ENCODE peak calls at places on chromosomes 6 and 20, in four cellular contexts. One of them, this sample, is unnamed. For H3K4me1 and H3K9me3, the result is how much of the 10 kb centered on the place peaks cover.

GRCh38 chr20:39338977-39339376 is 376.8 kb downstream of the DHX35 start:
- DNase-seq in ovary: no peak
- DNase-seq in psoas muscle: no peak
- DNase-seq in mucosa of descending colon: no peak
- DNase-seq in this sample: no peak

GRCh38 chr6:111743859-111744692 is 129.2 kb downstream of the FYN start:
- DNase-seq in ovary: no peak
- DNase-seq in psoas muscle: no peak
- DNase-seq in mucosa of descending colon: no peak
- DNase-seq in this sample: no peak

GRCh38 chr20:50731930-50732690 is 730 bp downstream of the PARD6B start:
- DNase-seq in ovary: peak
- DNase-seq in psoas muscle: no peak
- DNase-seq in mucosa of descending colon: no peak
- DNase-seq in this sample: peak

GRCh38 chr6:94254689-94255088 is 835.3 kb upstream of the EPHA7 start:
- DNase-seq in ovary: no peak
- DNase-seq in psoas muscle: no peak
- DNase-seq in mucosa of descending colon: no peak
- DNase-seq in this sample: no peak

GRCh38 chr6:128519132-128519930 is 1.1 kb downstream of the PTPRK start:
- DNase-seq in ovary: peak
- DNase-seq in psoas muscle: peak
- DNase-seq in mucosa of descending colon: peak
- DNase-seq in this sample: peak

GRCh38 chr6:113854531-113855499 is 2.3 kb upstream of the MARCKS start:
- DNase-seq in ovary: peak
- DNase-seq in psoas muscle: peak
- DNase-seq in mucosa of descending colon: peak
- DNase-seq in this sample: peak

GRCh38 chr6:32148722-32149576 is 2.8 kb downstream of the PRRT1 start:
- DNase-seq in ovary: peak
- DNase-seq in psoas muscle: peak
- DNase-seq in mucosa of descending colon: peak
- DNase-seq in this sample: no peak

GRCh38 chr6:157380458-157380778 is 572 bp upstream of the ZDHHC14 start:
- DNase-seq in ovary: no peak
- DNase-seq in psoas muscle: no peak
- DNase-seq in mucosa of descending colon: no peak
- DNase-seq in this sample: peak

GRCh38 chr6:26349964-26350857 is 14.8 kb upstream of the BTN3A2 start:
- DNase-seq in ovary: peak
- DNase-seq in psoas muscle: no peak
- DNase-seq in mucosa of descending colon: no peak
- DNase-seq in this sample: no peak

GRCh38 chr20:52812231-52812847 is 159.8 kb upstream of the TSHZ2 start:
- DNase-seq in ovary: no peak
- DNase-seq in psoas muscle: no peak
- DNase-seq in mucosa of descending colon: no peak
- DNase-seq in this sample: no peak

GRCh38 chr6:31908791-31909190 is 6.9 kb upstream of the ZBTB12 start:
- DNase-seq in ovary: no peak
- DNase-seq in psoas muscle: no peak
- DNase-seq in mucosa of descending colon: no peak
- DNase-seq in this sample: no peak

GRCh38 chr6:105807905-105808304 is 278.2 kb upstream of the PRDM1 start:
- DNase-seq in ovary: no peak
- DNase-seq in psoas muscle: no peak
- DNase-seq in mucosa of descending colon: no peak
- DNase-seq in this sample: no peak

GRCh38 chr20:58753267-58753928 is 60.8 kb downstream of the NPEPL1 start:
- DNase-seq in ovary: no peak
- DNase-seq in psoas muscle: no peak
- DNase-seq in mucosa of descending colon: no peak
- DNase-seq in this sample: no peak

GRCh38 chr20:34938466-34939163 is 17.0 kb downstream of the GSS start:
- DNase-seq in ovary: peak
- DNase-seq in psoas muscle: peak
- DNase-seq in mucosa of descending colon: peak
- DNase-seq in this sample: peak

GRCh38 chr6:132650413-132650812 is 8.6 kb downstream of the TAAR1 start:
- DNase-seq in ovary: no peak
- DNase-seq in psoas muscle: no peak
- DNase-seq in mucosa of descending colon: no peak
- DNase-seq in this sample: no peak

GRCh38 chr6:88059221-88059620 is 11.6 kb downstream of the SPACA1 start:
- DNase-seq in ovary: no peak
- DNase-seq in psoas muscle: no peak
- DNase-seq in mucosa of descending colon: no peak
- DNase-seq in this sample: no peak

GRCh38 chr20:19828233-19828632 is 70.2 kb downstream of the RIN2 start:
- DNase-seq in ovary: no peak
- DNase-seq in psoas muscle: no peak
- DNase-seq in mucosa of descending colon: no peak
- DNase-seq in this sample: no peak

GRCh38 chr6:169837529-169838250 is 86.3 kb downstream of the ERMARD start:
- DNase-seq in ovary: no peak
- DNase-seq in psoas muscle: no peak
- DNase-seq in mucosa of descending colon: no peak
- DNase-seq in this sample: no peak

GRCh38 chr6:143741480-143741879 is 63.7 kb downstream of the PHACTR2 start:
- DNase-seq in ovary: no peak
- DNase-seq in psoas muscle: no peak
- DNase-seq in mucosa of descending colon: no peak
- DNase-seq in this sample: no peak

GRCh38 chr20:60964911-60965310 is 287.1 kb upstream of the CDH4 start:
- DNase-seq in ovary: no peak
- DNase-seq in psoas muscle: no peak
- DNase-seq in mucosa of descending colon: no peak
- DNase-seq in this sample: peak

DNA sequence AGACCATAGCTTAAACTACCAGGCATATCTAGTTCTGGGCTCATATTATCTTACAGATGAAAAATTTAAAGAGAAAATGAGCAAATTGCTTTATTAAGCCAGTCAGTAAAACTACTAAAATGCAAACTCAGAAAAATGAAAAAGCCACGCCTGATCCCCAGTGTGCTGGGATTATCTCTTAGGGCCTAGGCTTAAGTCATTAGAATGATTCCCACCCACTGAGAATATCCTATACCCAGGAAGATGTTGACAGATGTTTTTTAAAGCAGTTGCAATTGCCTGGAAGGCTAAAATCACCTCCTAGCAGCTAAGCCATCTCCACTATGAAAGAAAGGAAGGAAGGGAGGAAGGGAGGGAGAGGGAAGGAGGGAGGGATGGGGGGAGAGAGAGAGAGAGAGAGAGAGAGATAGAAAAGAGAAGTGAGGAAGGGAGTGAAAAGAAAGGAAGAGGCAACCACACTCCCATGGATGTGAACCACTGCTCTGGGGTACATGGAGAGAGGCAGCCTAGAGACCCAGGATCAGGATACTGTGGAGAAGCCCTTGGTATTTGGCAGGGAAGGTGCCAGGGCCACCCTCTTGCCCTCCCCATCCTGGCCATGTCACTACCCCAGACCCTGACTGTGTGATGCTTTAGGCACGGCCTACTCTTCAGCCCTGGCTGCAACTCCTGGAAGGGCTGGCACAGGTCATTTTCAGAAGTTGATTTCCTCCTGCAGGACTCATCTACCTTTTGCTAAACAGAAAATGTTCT is 21.9 kb downstream of the NEDD9 start:
- DNase-seq in ovary: no peak
- DNase-seq in psoas muscle: no peak
- DNase-seq in mucosa of descending colon: no peak
- DNase-seq in this sample: no peak
- H3K4me1 ChIP-seq in ovary: under half
- H3K4me1 ChIP-seq in psoas muscle: half or more
- H3K4me1 ChIP-seq in mucosa of descending colon: under half
- H3K4me1 ChIP-seq in this sample: under half

GRCh38 chr6:168221000-168221399 is 98.6 kb downstream of the DACT2 start:
- DNase-seq in ovary: no peak
- DNase-seq in psoas muscle: no peak
- DNase-seq in mucosa of descending colon: no peak
- DNase-seq in this sample: no peak

GRCh38 chr6:168221497-168222079 is 98.0 kb downstream of the DACT2 start:
- DNase-seq in ovary: no peak
- DNase-seq in psoas muscle: no peak
- DNase-seq in mucosa of descending colon: no peak
- DNase-seq in this sample: no peak

GRCh38 chr6:168217880-168218537 is 101.6 kb downstream of the DACT2 start:
- DNase-seq in ovary: no peak
- DNase-seq in psoas muscle: no peak
- DNase-seq in mucosa of descending colon: no peak
- DNase-seq in this sample: no peak

GRCh38 chr6:168219167-168219566 is 100.4 kb downstream of the DACT2 start:
- DNase-seq in ovary: no peak
- DNase-seq in psoas muscle: peak
- DNase-seq in mucosa of descending colon: no peak
- DNase-seq in this sample: no peak

GRCh38 chr6:168219804-168220203 is 99.8 kb downstream of the DACT2 start:
- DNase-seq in ovary: no peak
- DNase-seq in psoas muscle: no peak
- DNase-seq in mucosa of descending colon: no peak
- DNase-seq in this sample: no peak
- H3K9me3 ChIP-seq in ovary: under half
- H3K9me3 ChIP-seq in psoas muscle: under half
- H3K9me3 ChIP-seq in mucosa of descending colon: under half
- H3K9me3 ChIP-seq in this sample: under half

GRCh38 chr6:1625352-1625773 is 15.6 kb downstream of the FOXC1 start:
- DNase-seq in ovary: no peak
- DNase-seq in psoas muscle: no peak
- DNase-seq in mucosa of descending colon: no peak
- DNase-seq in this sample: no peak
- H3K4me3 ChIP-seq in ovary: peak
- H3K4me3 ChIP-seq in psoas muscle: peak
- H3K4me3 ChIP-seq in mucosa of descending colon: no peak
- H3K4me3 ChIP-seq in this sample: no peak

DNA sequence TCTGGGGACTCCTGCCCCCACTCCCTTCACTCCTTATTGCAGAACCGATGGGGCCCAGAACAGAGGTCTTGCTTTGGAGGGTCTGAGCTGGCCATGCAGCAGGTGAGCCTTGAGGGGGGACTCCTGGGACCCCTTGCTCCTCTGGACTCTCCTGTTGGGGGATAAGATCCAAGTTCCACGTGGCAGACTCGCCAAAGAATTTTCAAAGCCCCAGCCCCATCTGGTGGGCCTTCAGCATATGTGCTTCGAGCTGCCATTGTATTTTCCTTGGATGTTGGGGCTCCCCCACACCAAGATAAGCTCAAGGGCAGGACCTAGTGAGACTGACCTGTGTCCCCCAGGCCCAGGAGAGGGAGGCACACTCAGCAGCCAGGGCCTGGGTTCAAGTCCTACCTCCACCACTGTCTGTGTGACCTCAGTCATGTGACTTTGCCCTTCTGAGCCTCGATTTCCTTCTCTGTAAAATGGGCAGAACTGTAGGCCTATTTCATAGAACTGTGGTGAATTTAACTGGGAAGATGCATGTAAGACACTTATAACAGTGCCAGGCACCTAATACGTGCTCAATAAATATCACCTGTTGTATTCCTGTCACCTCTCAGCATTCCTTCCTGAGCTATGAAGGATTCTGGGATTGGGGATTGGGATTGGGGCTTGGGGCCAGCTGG is 115.5 kb downstream of the VEGFA start:
- DNase-seq in ovary: no peak
- DNase-seq in psoas muscle: no peak
- DNase-seq in mucosa of descending colon: no peak
- DNase-seq in this sample: no peak
- H3K4me1 ChIP-seq in ovary: under half
- H3K4me1 ChIP-seq in psoas muscle: under half
- H3K4me1 ChIP-seq in mucosa of descending colon: under half
- H3K4me1 ChIP-seq in this sample: under half

GRCh38 chr20:31449511-31450128 is 9.2 kb downstream of the DEFB123 start:
- DNase-seq in ovary: no peak
- DNase-seq in psoas muscle: no peak
- DNase-seq in mucosa of descending colon: no peak
- DNase-seq in this sample: no peak
- H3K9me3 ChIP-seq in ovary: under half
- H3K9me3 ChIP-seq in psoas muscle: under half
- H3K9me3 ChIP-seq in mucosa of descending colon: under half
- H3K9me3 ChIP-seq in this sample: under half

GRCh38 chr20:3808141-3808479 is 12.0 kb downstream of the CDC25B start:
- DNase-seq in ovary: peak
- DNase-seq in psoas muscle: peak
- DNase-seq in mucosa of descending colon: peak
- DNase-seq in this sample: peak

GRCh38 chr20:3811421-3812258 is 8.7 kb upstream of the AP5S1 start:
- DNase-seq in ovary: peak
- DNase-seq in psoas muscle: peak
- DNase-seq in mucosa of descending colon: peak
- DNase-seq in this sample: peak

GRCh38 chr20:3805594-3806264 is 9.6 kb downstream of the CDC25B start:
- DNase-seq in ovary: no peak
- DNase-seq in psoas muscle: peak
- DNase-seq in mucosa of descending colon: peak
- DNase-seq in this sample: no peak

GRCh38 chr20:3812259-3812681 is 8.1 kb upstream of the AP5S1 start:
- DNase-seq in ovary: no peak
- DNase-seq in psoas muscle: no peak
- DNase-seq in mucosa of descending colon: peak
- DNase-seq in this sample: no peak

GRCh38 chr20:3808544-3808943 is 11.8 kb upstream of the AP5S1 start:
- DNase-seq in ovary: no peak
- DNase-seq in psoas muscle: no peak
- DNase-seq in mucosa of descending colon: no peak
- DNase-seq in this sample: no peak
- H3K4me3 ChIP-seq in ovary: no peak
- H3K4me3 ChIP-seq in psoas muscle: peak
- H3K4me3 ChIP-seq in mucosa of descending colon: no peak
- H3K4me3 ChIP-seq in this sample: no peak

DNA sequence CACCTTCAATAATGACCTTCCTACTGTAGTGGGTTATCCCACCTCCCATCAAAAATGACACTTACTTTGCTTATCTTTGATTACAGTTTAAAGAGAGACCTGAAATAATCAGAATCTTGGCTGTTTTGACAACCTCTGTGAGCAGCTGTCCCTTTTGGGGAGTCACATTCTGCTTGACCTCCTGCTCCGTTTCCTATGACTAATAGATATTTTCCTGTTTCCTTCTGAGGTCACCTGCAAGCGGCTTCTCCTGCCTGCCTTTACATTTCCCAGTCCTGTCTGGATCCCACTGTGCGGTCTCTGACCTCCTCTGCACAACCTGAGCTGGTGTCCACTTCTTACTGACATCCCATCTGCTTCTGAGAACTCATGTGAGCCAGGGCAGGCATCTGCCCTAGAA is 54.2 kb downstream of the TRAM2 start:
- DNase-seq in ovary: no peak
- DNase-seq in psoas muscle: no peak
- DNase-seq in mucosa of descending colon: no peak
- DNase-seq in this sample: no peak
- H3K4me1 ChIP-seq in ovary: under half
- H3K4me1 ChIP-seq in psoas muscle: under half
- H3K4me1 ChIP-seq in mucosa of descending colon: under half
- H3K4me1 ChIP-seq in this sample: under half